ENCODE peak calls at places on chromosomes 11 and 22, in six cellular contexts. G is stomach, O is adrenal gland, H is IMR-90, F is uterus, P is suprapubic skin. E is an unnamed sample.
A peak's percentile ranks its signal among the peaks of the same experiment; 100 is the strongest.

GRCh38 chr22:38260760-38261477 is 11.9 kb downstream of the TMEM184B start:
- DNase-seq in G (no peak), O (no peak), H (peak; percentile 29), F (no peak), P (no peak), E (no peak)

GRCh38 chr11:111119751-111120150 is 125.8 kb upstream of the POU2AF2 start:
- DNase-seq in G (no peak), O (no peak), H (no peak), F (no peak), P (no peak), E (no peak)

GRCh38 chr11:3906166-3906565 is 50.7 kb downstream of the STIM1 start:
- DNase-seq in G (no peak), O (no peak), H (no peak), F (no peak), P (no peak), E (no peak)

GRCh38 chr11:2748061-2748813 is 48.4 kb upstream of the KCNQ1OT1 start:
- DNase-seq in G (no peak), O (no peak), H (no peak), F (no peak), P (no peak), E (peak; percentile 40)

GRCh38 chr22:27108425-27109114 is 451.2 kb downstream of the MIAT start:
- DNase-seq in G (peak; percentile 39), O (peak; percentile 52), H (no peak), F (peak; percentile 69), P (no peak), E (no peak)

GRCh38 chr11:101686514-101686913 is 102.7 kb upstream of the TRPC6 start:
- DNase-seq in G (no peak), O (no peak), H (peak; percentile 80), F (no peak), P (no peak), E (no peak)

GRCh38 chr11:45282070-45282469 is 4.1 kb downstream of the SYT13 start:
- DNase-seq in G (no peak), O (no peak), H (no peak), F (no peak), P (no peak), E (no peak)

GRCh38 chr22:40213478-40213877 is 35.8 kb downstream of the TNRC6B start:
- DNase-seq in G (no peak), O (no peak), H (no peak), F (no peak), P (no peak), E (no peak)

GRCh38 chr11:44604171-44604581 is 38.7 kb downstream of the CD82 start:
- DNase-seq in G (no peak), O (no peak), H (peak; percentile 53), F (no peak), P (no peak), E (no peak)

GRCh38 chr11:33721291-33721840 is 14.9 kb downstream of the CD59 start:
- DNase-seq in G (no peak), O (no peak), H (peak; percentile 79), F (no peak), P (no peak), E (no peak)

GRCh38 chr11:104968856-104969776 is 742 bp upstream of the CASP4 start:
- DNase-seq in G (no peak), O (peak; percentile 28), H (peak; percentile 34), F (peak; percentile 18), P (no peak), E (peak; percentile 26)

GRCh38 chr22:38272373-38273134 is at the start of gene TMEM184B:
- DNase-seq in G (peak; percentile 86), O (peak; percentile 85), H (peak; percentile 58), F (peak; percentile 73), P (peak; percentile 84), E (peak; percentile 86)

GRCh38 chr11:123174196-123175183 is 20.6 kb downstream of the CLMP start:
- DNase-seq in G (peak; percentile 39), O (peak; percentile 27), H (peak; percentile 99), F (peak; percentile 89), P (no peak), E (no peak)

GRCh38 chr11:126423743-126424142 is 68.3 kb downstream of the ST3GAL4 start:
- DNase-seq in G (no peak), O (peak; percentile 76), H (no peak), F (no peak), P (no peak), E (no peak)

GRCh38 chr22:23110190-23110921 is 31.4 kb downstream of the RSPH14 start:
- DNase-seq in G (no peak), O (no peak), H (no peak), F (no peak), P (no peak), E (no peak)

GRCh38 chr11:2777871-2778629 is 78.3 kb upstream of the KCNQ1OT1 start:
- DNase-seq in G (peak; percentile 32), O (peak; percentile 42), H (no peak), F (peak; percentile 29), P (peak; percentile 80), E (peak; percentile 46)

GRCh38 chr11:62593434-62594044 is 2.2 kb upstream of the TUT1 start:
- DNase-seq in G (peak; percentile 87), O (peak; percentile 70), H (peak; percentile 70), F (peak; percentile 72), P (peak; percentile 88), E (peak; percentile 77)

GRCh38 chr11:59510917-59511589 is at the start of gene OR4D9:
- DNase-seq in G (no peak), O (no peak), H (no peak), F (no peak), P (no peak), E (no peak)

GRCh38 chr11:1862588-1863351 is 9.9 kb downstream of the LSP1 start:
- DNase-seq in G (no peak), O (peak; percentile 78), H (no peak), F (peak; percentile 46), P (no peak), E (no peak)

GRCh38 chr11:67463680-67464410 is 5.2 kb downstream of the TMEM134 start:
- DNase-seq in G (peak; percentile 54), O (peak; percentile 96), H (no peak), F (peak; percentile 50), P (peak; percentile 87), E (peak; percentile 91)
- TF ChIP-seq POLR2A in G (no peak), O (peak; percentile 82), H (no peak), F (no peak), P (no peak), E (peak; percentile 58)

GRCh38 chr11:60906132-60906972 is at the start of gene PRPF19:
- DNase-seq in G (peak; percentile 98), O (peak; percentile 99), H (peak; percentile 92), F (peak; percentile 97), P (peak; percentile 98), E (peak; percentile 96)
- TF ChIP-seq POLR2A in G (no peak), O (peak; percentile 95), H (peak; percentile 82), F (peak; percentile 77), P (no peak), E (peak; percentile 87)

DNA sequence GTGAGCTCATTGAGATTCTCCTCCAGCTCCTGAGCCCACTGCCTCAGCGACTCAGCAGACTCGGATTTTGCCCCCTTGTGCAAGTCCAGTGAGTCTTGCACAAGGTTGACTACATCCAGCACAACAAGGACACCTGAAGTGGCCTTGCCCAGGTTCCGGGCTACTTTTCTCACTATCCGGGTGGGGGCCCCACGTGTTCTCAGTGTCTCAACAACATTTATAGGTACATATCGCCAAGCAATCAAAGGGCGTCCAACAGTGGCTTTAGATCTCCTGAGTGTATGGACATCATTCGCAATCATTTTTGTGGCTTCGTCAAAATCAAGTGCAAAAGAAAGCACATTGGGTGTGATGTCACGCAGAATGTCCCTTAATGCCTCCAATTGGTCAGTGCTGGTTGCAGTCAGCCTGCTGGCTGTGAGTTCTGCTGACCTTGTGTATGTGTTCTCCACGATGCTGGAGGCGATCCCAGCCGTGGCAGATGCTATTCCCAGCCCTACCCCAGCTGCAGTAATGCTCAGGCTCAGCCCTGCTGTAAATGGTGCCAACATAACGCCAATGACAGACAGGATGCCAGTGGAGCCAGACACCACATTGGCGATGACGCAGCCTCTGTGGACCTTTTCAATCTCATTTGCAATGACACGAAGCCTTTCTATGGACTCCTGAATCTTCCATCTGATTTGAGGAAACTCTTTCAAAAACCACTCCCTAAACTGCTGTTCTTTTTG is 10.3 kb downstream of the APOL4 start:
- DNase-seq in G (no peak), O (peak; percentile 74), H (peak; percentile 64), F (no peak), P (no peak), E (no peak)
- TF ChIP-seq POLR2A in G (no peak), O (no peak), H (no peak), F (no peak), P (no peak), E (no peak)

GRCh38 chr11:124877631-124878496 is 12.6 kb downstream of the ROBO3 start:
- DNase-seq in G (no peak), O (no peak), H (no peak), F (no peak), P (peak; percentile 75), E (no peak)

GRCh38 chr11:124874571-124875255 is 9.5 kb downstream of the ROBO3 start:
- DNase-seq in G (no peak), O (no peak), H (no peak), F (no peak), P (no peak), E (no peak)

GRCh38 chr11:124875401-124875800 is 10.2 kb downstream of the ROBO3 start:
- DNase-seq in G (no peak), O (no peak), H (no peak), F (no peak), P (no peak), E (no peak)

GRCh38 chr11:124876818-124877630 is 11.8 kb downstream of the ROBO3 start:
- DNase-seq in G (no peak), O (no peak), H (no peak), F (no peak), P (no peak), E (no peak)

GRCh38 chr11:124875943-124876817 is 10.9 kb downstream of the ROBO3 start:
- DNase-seq in G (peak; percentile 82), O (peak; percentile 82), H (peak; percentile 96), F (peak; percentile 91), P (peak; percentile 91), E (peak; percentile 87)
- TF ChIP-seq POLR2A in G (no peak), O (peak; percentile 49), H (peak; percentile 85), F (peak; percentile 28), P (no peak), E (peak; percentile 64)

E was measured in right lobe of liver.